ENCODE peak calls at places on chromosome 19, in five cellular contexts. N is GM23248, L is HCT116, T is mammary epithelial cell, C is hepatocyte. G is an unnamed sample.
A peak's percentile ranks its signal among the peaks of the same experiment; 100 is the strongest.

GRCh38 chr19:34432797-34433196 is 4.6 kb downstream of the UBA2 start:
- DNase-seq in N (no peak), L (no peak), T (no peak), C (no peak), G (no peak)

GRCh38 chr19:5479958-5480357 is 24.7 kb downstream of the ZNRF4 start:
- DNase-seq in N (no peak), L (no peak), T (no peak), C (no peak), G (no peak)

GRCh38 chr19:7250951-7251350 is 43.3 kb downstream of the INSR start:
- DNase-seq in N (no peak), L (no peak), T (no peak), C (no peak), G (no peak)

GRCh38 chr19:34974631-34975030 is 10.6 kb upstream of the ZNF792 start:
- DNase-seq in N (peak; percentile 26), L (no peak), T (no peak), C (no peak), G (no peak)

GRCh38 chr19:29835447-29835846 is 23.7 kb downstream of the CCNE1 start:
- DNase-seq in N (no peak), L (no peak), T (no peak), C (no peak), G (no peak)

GRCh38 chr19:9043524-9043923 is 33.3 kb upstream of the MUC16 start:
- DNase-seq in N (no peak), L (no peak), T (no peak), C (no peak), G (no peak)

GRCh38 chr19:41373993-41374392 is 2.3 kb upstream of the TMEM91 start:
- DNase-seq in N (peak; percentile 85), L (no peak), T (peak; percentile 59), C (peak; percentile 87), G (no peak)

GRCh38 chr19:41195675-41196497 is 2.9 kb downstream of the CYP2S1 start:
- DNase-seq in N (peak; percentile 10), L (no peak), T (peak; percentile 57), C (no peak), G (no peak)

GRCh38 chr19:5436101-5436947 is 18.9 kb upstream of the ZNRF4 start:
- DNase-seq in N (peak; percentile 90), L (no peak), T (no peak), C (peak; percentile 68), G (no peak)

GRCh38 chr19:48186541-48186991 is 16.1 kb downstream of the ZSWIM9 start:
- DNase-seq in N (no peak), L (no peak), T (no peak), C (no peak), G (peak; percentile 97)

GRCh38 chr19:19911150-19911549 is 10.4 kb downstream of the ZNF93 start:
- DNase-seq in N (peak; percentile 12), L (no peak), T (peak; percentile 14), C (peak; percentile 26), G (no peak)

GRCh38 chr19:51514866-51515481 is 13.4 kb upstream of the SIGLEC12 start:
- DNase-seq in N (peak; percentile 65), L (peak; percentile 47), T (peak; percentile 39), C (peak; percentile 65), G (peak; percentile 92)

GRCh38 chr19:2215281-2215751 is 20.8 kb downstream of the PLEKHJ1 start:
- DNase-seq in N (no peak), L (no peak), T (no peak), C (no peak), G (no peak)

GRCh38 chr19:39499082-39499642 is 415 bp downstream of the DLL3 start:
- DNase-seq in N (peak; percentile 33), L (no peak), T (peak; percentile 17), C (peak; percentile 31), G (no peak)

GRCh38 chr19:7272856-7273578 is 21.2 kb downstream of the INSR start:
- DNase-seq in N (peak; percentile 41), L (no peak), T (no peak), C (no peak), G (no peak)

GRCh38 chr19:17370026-17370587 is 7.0 kb downstream of the PLVAP start:
- DNase-seq in N (peak; percentile 32), L (no peak), T (no peak), C (no peak), G (peak; percentile 83)

GRCh38 chr19:39211731-39212376 is 7.8 kb upstream of the SYCN start:
- DNase-seq in N (peak; percentile 24), L (peak; percentile 6), T (no peak), C (no peak), G (no peak)

GRCh38 chr19:15015946-15016542 is 33.2 kb upstream of the CASP14 start:
- DNase-seq in N (peak; percentile 36), L (no peak), T (peak; percentile 24), C (peak; percentile 53), G (no peak)

GRCh38 chr19:50516456-50516855 is 2.7 kb upstream of the ASPDH start:
- DNase-seq in N (no peak), L (no peak), T (no peak), C (no peak), G (peak; percentile 41)

GRCh38 chr19:54518844-54519243 is 16.2 kb downstream of the LAIR2 start:
- DNase-seq in N (no peak), L (no peak), T (peak; percentile 9), C (no peak), G (no peak)

GRCh38 chr19:7083076-7083956 is 13.8 kb downstream of the ZNF557 start:
- DNase-seq in N (peak; percentile 43), L (no peak), T (peak; percentile 16), C (no peak), G (peak; percentile 63)

GRCh38 chr19:48754950-48755645 is at the start of gene FGF21:
- DNase-seq in N (no peak), L (no peak), T (no peak), C (no peak), G (no peak)

GRCh38 chr19:35329323-35329722 is 336 bp downstream of the CD22 start:
- DNase-seq in N (no peak), L (no peak), T (no peak), C (no peak), G (no peak)

DNA sequence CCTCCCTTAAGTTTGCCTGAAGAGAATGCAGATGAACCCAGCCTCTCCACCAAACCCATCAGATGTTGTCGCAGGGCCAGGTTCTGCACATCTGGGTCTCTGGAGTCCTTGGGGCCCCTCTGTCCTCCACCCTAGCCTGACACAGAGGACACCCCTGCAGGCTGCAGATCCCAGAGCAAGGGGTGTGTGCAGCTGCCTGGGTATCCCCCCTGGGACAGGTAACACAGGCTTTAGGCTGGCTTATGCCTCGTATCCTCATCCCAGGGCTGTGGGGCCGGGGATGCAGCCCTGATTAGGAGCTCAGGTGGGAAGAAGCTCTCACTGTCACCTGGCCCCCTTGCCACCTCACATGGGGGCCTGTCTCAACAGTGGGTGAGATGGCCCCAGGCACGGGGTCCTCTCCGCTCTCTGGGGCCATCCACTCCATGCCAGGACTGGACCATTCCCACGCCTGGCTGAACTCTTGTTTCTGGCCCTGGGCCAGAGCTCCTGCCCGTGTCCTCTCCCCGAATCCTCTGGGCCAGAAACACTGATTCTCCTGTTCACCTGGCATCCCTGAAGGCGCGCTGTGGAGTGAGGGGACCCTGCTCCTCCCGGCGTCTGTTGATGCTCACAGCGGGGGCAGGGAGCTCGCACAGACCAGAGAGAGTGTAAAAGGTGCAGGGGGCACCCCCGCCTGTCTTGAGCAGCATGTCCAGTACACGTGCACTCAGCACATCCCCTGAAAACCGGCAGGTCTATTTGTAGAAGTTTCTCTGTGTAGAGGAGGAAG is 38.7 kb upstream of the TPM4 start:
- DNase-seq in N (no peak), L (no peak), T (no peak), C (no peak), G (no peak)
- H2AFZ ChIP-seq in N (no peak overlapping the region), L (no peak overlapping the region), T (no peak overlapping the region), C (no peak overlapping the region), G (no peak overlapping the region)

GRCh38 chr19:18477974-18478373 is 40.0 kb upstream of the ISYNA1 start:
- DNase-seq in N (no peak), L (no peak), T (no peak), C (no peak), G (no peak)
- H3K4me1 ChIP-seq in N (peaks cover 40% of the 10 kb centered on the region), L (peaks cover 30% of the 10 kb centered on the region), T (peaks cover 38% of the 10 kb centered on the region), C (peaks cover 23% of the 10 kb centered on the region), G (peaks cover 49% of the 10 kb centered on the region)

DNA sequence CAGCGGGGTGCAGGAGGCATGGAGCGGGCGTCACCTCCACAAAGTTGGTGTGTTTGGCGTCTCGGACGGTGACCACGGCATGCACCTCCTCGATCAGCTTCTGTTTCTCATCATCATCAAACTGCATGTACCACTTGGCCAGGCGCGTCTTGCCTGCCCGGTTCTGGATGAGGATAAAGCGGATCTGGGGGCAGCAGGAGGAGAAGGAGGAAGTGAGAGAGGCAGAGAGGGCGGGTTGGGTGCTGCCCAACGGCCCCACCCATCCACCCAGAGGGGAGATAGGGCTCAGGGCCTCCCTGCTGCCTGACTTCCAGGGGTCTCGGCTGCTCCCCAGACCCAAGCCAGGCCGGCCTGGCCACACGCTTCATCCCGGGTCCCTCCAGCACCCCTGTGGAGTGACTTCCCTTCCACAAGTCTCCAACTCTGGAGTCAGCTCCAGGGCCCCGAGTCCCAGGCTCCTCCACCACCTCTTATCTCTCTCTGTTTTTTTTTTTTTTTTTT is 4.6 kb downstream of the AP2S1 start:
- DNase-seq in N (no peak), L (no peak), T (no peak), C (no peak), G (no peak)
- H2AFZ ChIP-seq in N (no peak overlapping the region), L (no peak overlapping the region), T (no peak overlapping the region), C (no peak overlapping the region), G (no peak overlapping the region)

DNA sequence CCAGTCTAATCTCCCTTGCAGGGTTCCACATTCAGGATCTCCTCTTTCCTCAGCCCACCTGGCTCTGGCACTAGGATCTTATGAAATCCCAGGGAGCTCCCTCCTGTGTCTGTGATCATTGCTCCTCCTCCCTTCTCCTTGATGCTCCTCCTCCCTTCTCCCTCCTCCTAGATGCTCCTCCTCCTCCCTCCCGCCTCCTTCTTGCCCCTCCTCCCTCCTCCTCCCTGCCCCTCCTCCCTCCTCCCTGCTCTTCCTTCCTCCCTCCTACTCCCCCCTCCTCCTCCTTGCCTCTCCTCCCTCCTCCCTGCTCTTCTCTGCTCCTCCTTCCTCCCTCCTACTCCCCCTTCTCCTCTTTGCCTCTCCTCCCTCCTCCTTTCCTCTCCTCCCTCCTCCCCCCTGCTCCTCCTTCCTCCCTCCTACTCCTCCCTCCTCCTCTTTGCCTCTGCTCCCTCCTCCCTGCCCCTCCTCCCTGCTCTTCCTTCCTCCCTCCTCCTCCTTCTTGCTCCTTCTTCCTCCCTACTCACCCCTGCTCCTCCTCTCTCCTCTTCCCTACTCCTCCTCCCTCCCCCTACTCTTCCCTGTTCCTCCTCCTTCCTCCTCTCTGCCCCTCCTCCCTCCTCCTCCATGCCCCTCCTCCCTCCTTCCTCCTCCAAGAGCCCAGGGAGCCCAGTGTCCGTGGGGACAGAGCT is 14.9 kb upstream of the ZBTB7A start:
- DNase-seq in N (no peak), L (no peak), T (no peak), C (no peak), G (no peak)
- H3K4me1 ChIP-seq in N (no peaks in the 10 kb centered on the region), L (peaks cover 38% of the 10 kb centered on the region), T (peaks cover 10% of the 10 kb centered on the region), C (peaks cover 15% of the 10 kb centered on the region), G (peaks cover 19% of the 10 kb centered on the region)

GRCh38 chr19:56810260-56810659 is 30.3 kb downstream of the PEG3 start:
- DNase-seq in N (no peak), L (no peak), T (no peak), C (no peak), G (no peak)

GRCh38 chr19:56808717-56809392 is 31.7 kb downstream of the PEG3 start:
- DNase-seq in N (no peak), L (no peak), T (no peak), C (no peak), G (no peak)

GRCh38 chr19:56813531-56813930 is 27.0 kb downstream of the PEG3 start:
- DNase-seq in N (no peak), L (no peak), T (no peak), C (no peak), G (no peak)

GRCh38 chr19:56811480-56811879 is 29.0 kb downstream of the PEG3 start:
- DNase-seq in N (no peak), L (no peak), T (no peak), C (no peak), G (no peak)

GRCh38 chr19:56814656-56815055 is 25.9 kb downstream of the PEG3 start:
- DNase-seq in N (no peak), L (no peak), T (no peak), C (no peak), G (no peak)
- H2AFZ ChIP-seq in N (no peak overlapping the region), L (no peak overlapping the region), T (no peak overlapping the region), C (no peak overlapping the region), G (no peak overlapping the region)